ENCODE peak calls at places on chromosome 2, in six cellular contexts. G is fibroblast of the aortic adventitia; K is dermis microvascular lymphatic vessel endothelial cell; R is GM23248; Z is activated CD8-positive, alpha-beta memory T cell treated with anti-CD3 and anti-CD28 coated beads, Interleukin-2, amount 50 U/mL, for 4 hours; W is GM04504. N is an unnamed sample.

GRCh38 chr2:88069117-88069516 is 1.5 kb downstream of the SMYD1 start:
- DNase-seq in K (no peak), R (no peak), W (no peak), G (no peak), Z (no peak), N (no peak)

GRCh38 chr2:44708646-44709000 is 232.9 kb upstream of the SIX3 start:
- DNase-seq in K (no peak), W (no peak), Z (no peak), G (no peak), R (no peak), N (no peak)

GRCh38 chr2:151063271-151063670 is 198.4 kb downstream of the RBM43 start:
- DNase-seq in G (peak), Z (no peak), W (peak), R (peak), K (no peak), N (no peak)

GRCh38 chr2:29174937-29175336 is 59.7 kb downstream of the CLIP4 start:
- DNase-seq in R (no peak), G (no peak), K (no peak), W (no peak), Z (no peak), N (no peak)

GRCh38 chr2:46706264-46706983 is 209.2 kb downstream of the MCFD2 start:
- DNase-seq in G (peak), W (no peak), Z (no peak), R (peak), K (no peak), N (no peak)

GRCh38 chr2:119826370-119826961 is 66.7 kb downstream of the PTPN4 start:
- DNase-seq in W (no peak), R (peak), G (peak), Z (peak), K (no peak), N (no peak)

GRCh38 chr2:85584857-85585780 is 888 bp downstream of the VAMP5 start:
- DNase-seq in R (peak), G (peak), W (peak), Z (no peak), K (peak), N (no peak)

GRCh38 chr2:47236503-47237215 is 81.6 kb upstream of the STPG4 start:
- DNase-seq in W (no peak), Z (no peak), G (no peak), K (no peak), R (peak), N (no peak)

GRCh38 chr2:152594792-152595191 is 122.5 kb downstream of the PRPF40A start:
- DNase-seq in K (peak), Z (no peak), G (peak), W (no peak), R (peak), N (no peak)

GRCh38 chr2:101124684-101125366 is 26.4 kb downstream of the TBC1D8 start:
- DNase-seq in G (peak), K (peak), R (peak), Z (no peak), W (peak), N (no peak)

GRCh38 chr2:95359035-95359434 is 43.5 kb upstream of the FAHD2A start:
- DNase-seq in K (no peak), G (peak), Z (no peak), R (peak), W (peak), N (no peak)

GRCh38 chr2:169439900-169440299 is 39.4 kb upstream of the BBS5 start:
- DNase-seq in K (no peak), R (no peak), W (no peak), G (no peak), Z (no peak), N (no peak)

GRCh38 chr2:158782616-158783015 is 12.5 kb upstream of the DAPL1 start:
- DNase-seq in G (no peak), R (peak), K (no peak), W (no peak), Z (no peak), N (no peak)

GRCh38 chr2:109711230-109712125 is 82.6 kb upstream of the RGPD5 start:
- DNase-seq in Z (no peak), G (no peak), K (peak), R (no peak), W (no peak), N (no peak)

GRCh38 chr2:69624611-69625010 is 18.9 kb downstream of the AAK1 start:
- DNase-seq in W (no peak), Z (no peak), R (no peak), G (no peak), K (no peak), N (no peak)

GRCh38 chr2:6780765-6781274 is 84.9 kb downstream of the CMPK2 start:
- DNase-seq in R (peak), G (no peak), Z (no peak), W (no peak), K (peak), N (peak)

GRCh38 chr2:238771193-238771592 is 76.7 kb upstream of the TWIST2 start:
- DNase-seq in G (peak), R (peak), K (no peak), W (no peak), Z (no peak), N (no peak)

GRCh38 chr2:179354739-179355537 is 90.3 kb upstream of the SESTD1 start:
- DNase-seq in K (no peak), G (peak), R (peak), Z (no peak), W (no peak), N (no peak)

GRCh38 chr2:38233231-38233983 is 143.7 kb downstream of the ATL2 start:
- DNase-seq in R (peak), Z (no peak), K (no peak), W (peak), G (peak), N (no peak)

GRCh38 chr2:10361220-10361588 is 58.5 kb downstream of the HPCAL1 start:
- DNase-seq in W (no peak), G (peak), Z (no peak), K (no peak), R (no peak), N (no peak)

GRCh38 chr2:171913517-171913916 is 8.7 kb upstream of the HAT1 start:
- DNase-seq in K (no peak), Z (no peak), G (no peak), W (no peak), R (no peak), N (no peak)

GRCh38 chr2:109699646-109700045 is 85.5 kb downstream of the SOWAHC start:
- DNase-seq in Z (no peak), G (peak), K (no peak), R (no peak), W (no peak), N (no peak)

GRCh38 chr2:178512491-178512890 is 32.2 kb downstream of the PLEKHA3 start:
- DNase-seq in K (no peak), R (peak), G (peak), Z (no peak), W (no peak), N (no peak)

GRCh38 chr2:19292007-19292406 is 66.4 kb downstream of the OSR1 start:
- DNase-seq in K (no peak), Z (no peak), W (no peak), R (no peak), G (no peak), N (no peak)

GRCh38 chr2:102012061-102012460 is 20.3 kb downstream of the IL1R2 start:
- DNase-seq in K (no peak), R (no peak), W (no peak), G (no peak), Z (no peak), N (no peak)

GRCh38 chr2:97739020-97739892 is 25.9 kb downstream of the ZAP70 start:
- DNase-seq in Z (no peak), W (no peak), R (no peak), K (no peak), G (no peak), N (no peak)

GRCh38 chr2:176490061-176490861 is 221.0 kb downstream of the MTX2 start:
- DNase-seq in G (no peak), R (no peak), K (no peak), W (no peak), Z (no peak), N (no peak)

GRCh38 chr2:8676191-8676914 is 5.5 kb upstream of the ID2 start:
- DNase-seq in W (peak), G (peak), K (no peak), R (peak), Z (no peak), N (no peak)

GRCh38 chr2:47088371-47089082 is 66.6 kb downstream of the STPG4 start:
- DNase-seq in Z (no peak), W (no peak), K (peak), G (peak), R (no peak), N (no peak)

GRCh38 chr2:16522031-16522818 is 143.4 kb downstream of the CYRIA start:
- DNase-seq in W (no peak), R (no peak), Z (no peak), G (no peak), K (peak), N (no peak)

GRCh38 chr2:46422717-46423394 is 56.5 kb upstream of the TMEM247 start:
- DNase-seq in Z (no peak), G (no peak), R (peak), K (no peak), W (no peak), N (no peak)

GRCh38 chr2:112301973-112302372 is 26.6 kb downstream of the ZC3H6 start:
- DNase-seq in Z (no peak), G (peak), W (no peak), R (no peak), K (no peak), N (no peak)

GRCh38 chr2:142220901-142221300 is 90.1 kb upstream of the LRP1B start:
- DNase-seq in W (no peak), K (no peak), Z (no peak), G (no peak), R (no peak), N (no peak)

GRCh38 chr2:221673248-221673647 is 101.1 kb upstream of the EPHA4 start:
- DNase-seq in W (no peak), Z (no peak), G (peak), K (no peak), R (peak), N (no peak)

N was measured in CD14-positive monocyte.